ENCODE peak calls at places on chromosome 1, in six cellular contexts. P is fibroblast of pulmonary artery; Y is stimulated activated CD4-positive, alpha-beta T cell treated with anti-CD3 and anti-CD28 coated beads, TNF-alpha, amount 100 ng/mL, for 4 hours; K is activated CD8-positive, alpha-beta T cell treated with anti-CD3 and anti-CD28 coated beads for 36 hours; R is Kasumi-1; A is astrocyte of the spinal cord. X is an unnamed sample.

GRCh38 chr1:197911857-197912696 is 5.1 kb upstream of the LHX9 start:
- DNase-seq in R (no peak), Y (no peak), A (no peak), K (no peak), P (no peak), X (no peak)

GRCh38 chr1:247966520-247967204 is 1.6 kb downstream of the OR2AK2 start:
- DNase-seq in P (no peak), K (no peak), Y (no peak), R (no peak), A (no peak), X (no peak)

GRCh38 chr1:53982034-53982761 is 35.8 kb downstream of the LDLRAD1 start:
- DNase-seq in R (peak; percentile 43), P (peak; percentile 48), A (peak; percentile 22), Y (no peak), K (no peak), X (no peak)

GRCh38 chr1:10936998-10937901 is 75.2 kb upstream of the TARDBP start:
- DNase-seq in Y (no peak), A (no peak), R (no peak), K (no peak), P (no peak), X (no peak)

GRCh38 chr1:210882414-210883221 is 251.3 kb downstream of the KCNH1 start:
- DNase-seq in K (no peak), Y (no peak), P (no peak), R (no peak), A (peak; percentile 89), X (no peak)

GRCh38 chr1:53642607-53643006 is 96.4 kb downstream of the GLIS1 start:
- DNase-seq in Y (no peak), R (no peak), A (no peak), K (no peak), P (no peak), X (no peak)

GRCh38 chr1:91798241-91798648 is 87.7 kb downstream of the TGFBR3 start:
- DNase-seq in K (no peak), Y (no peak), R (no peak), A (no peak), P (peak; percentile 83), X (no peak)

GRCh38 chr1:951364-951763 is 7.7 kb downstream of the NOC2L start:
- DNase-seq in P (peak; percentile 35), Y (no peak), R (no peak), K (no peak), A (no peak), X (no peak)

GRCh38 chr1:93595266-93595665 is 86.4 kb downstream of the BCAR3 start:
- DNase-seq in Y (no peak), R (no peak), A (peak; percentile 45), K (no peak), P (peak; percentile 56), X (no peak)

GRCh38 chr1:113812661-113813135 is 422 bp upstream of the RSBN1 start:
- DNase-seq in Y (no peak), K (peak; percentile 43), P (no peak), A (no peak), R (no peak), X (no peak)